ENCODE peak calls at places on chromosomes 11 and 22, in five cellular contexts. G is CD8-positive, alpha-beta T cell; U is brain microvascular endothelial cell; Z is tibial artery; M is ovary. H is an unnamed sample.
A peak's percentile ranks its signal among the peaks of the same experiment; 100 is the strongest.

GRCh38 chr22:31680764-31681624 is 19.0 kb upstream of the PISD start:
- DNase-seq in M (no peak), Z (no peak), U (peak; percentile 37), G (no peak), H (no peak)

GRCh38 chr11:37371346-37371970 is 773.4 kb upstream of the RAG2 start:
- DNase-seq in Z (no peak), U (no peak), M (no peak), G (no peak), H (no peak)

GRCh38 chr11:68889948-68890446 is 13.6 kb downstream of the MRPL21 start:
- DNase-seq in M (peak; percentile 62), G (no peak), Z (peak; percentile 43), U (peak; percentile 77), H (peak; percentile 73)

GRCh38 chr11:36091256-36091811 is 147.5 kb downstream of the LDLRAD3 start:
- DNase-seq in G (no peak), M (no peak), Z (no peak), U (peak; percentile 65), H (no peak)

GRCh38 chr11:15471028-15471708 is 356.4 kb downstream of the INSC start:
- DNase-seq in U (no peak), Z (no peak), M (no peak), G (no peak), H (no peak)

GRCh38 chr11:72225411-72225951 is 914 bp downstream of the INPPL1 start:
- DNase-seq in M (no peak), Z (no peak), G (no peak), U (no peak), H (no peak)

GRCh38 chr11:66417000-66417399 is 3.8 kb upstream of the NPAS4 start:
- DNase-seq in G (no peak), M (no peak), Z (no peak), U (no peak), H (no peak)

GRCh38 chr11:66262191-66262590 is 6.2 kb upstream of the RAB1B start:
- DNase-seq in Z (no peak), M (no peak), G (no peak), U (no peak), H (peak; percentile 40)

GRCh38 chr11:103281301-103281700 is 172.1 kb downstream of the DYNC2H1 start:
- DNase-seq in Z (no peak), G (no peak), M (no peak), U (no peak), H (no peak)

GRCh38 chr22:43275545-43275981 is 67.6 kb downstream of the SCUBE1 start:
- DNase-seq in G (no peak), U (peak; percentile 37), M (no peak), Z (no peak), H (no peak)

GRCh38 chr11:65853249-65853979 is 4.6 kb downstream of the CFL1 start:
- DNase-seq in G (no peak), U (no peak), Z (no peak), M (peak; percentile 27), H (no peak)

GRCh38 chr11:126430581-126431320 is 75.3 kb downstream of the ST3GAL4 start:
- DNase-seq in M (no peak), Z (no peak), U (no peak), G (no peak), H (no peak)

GRCh38 chr11:10540546-10540914 is 457 bp downstream of the RNF141 start:
- DNase-seq in G (no peak), M (no peak), Z (no peak), U (peak; percentile 13), H (no peak)

GRCh38 chr22:40635008-40635939 is 1.2 kb downstream of the MRTFA start:
- DNase-seq in G (no peak), M (peak; percentile 61), U (no peak), Z (peak; percentile 65), H (no peak)

GRCh38 chr11:33703234-33703633 is 2.6 kb upstream of the C11orf91 start:
- DNase-seq in M (no peak), U (no peak), G (no peak), Z (no peak), H (no peak)

GRCh38 chr11:77361184-77361583 is 59.7 kb upstream of the GDPD4 start:
- DNase-seq in U (peak; percentile 39), M (no peak), G (no peak), Z (no peak), H (no peak)

GRCh38 chr11:4161305-4161704 is 66.7 kb downstream of the RRM1 start:
- DNase-seq in U (no peak), M (no peak), Z (no peak), G (no peak), H (no peak)

GRCh38 chr11:46207270-46207669 is 70.2 kb upstream of the CREB3L1 start:
- DNase-seq in M (no peak), Z (no peak), G (no peak), U (no peak), H (no peak)

GRCh38 chr22:31346733-31347250 is 646 bp upstream of the PATZ1 start:
- DNase-seq in M (peak; percentile 83), G (no peak), Z (peak; percentile 37), U (no peak), H (peak; percentile 77)

GRCh38 chr11:42770444-42771065 is 541.2 kb upstream of the API5 start:
- DNase-seq in M (no peak), G (no peak), U (no peak), Z (no peak), H (no peak)

GRCh38 chr11:134252539-134253188 is 488 bp downstream of the THYN1 start:
- DNase-seq in M (peak; percentile 52), G (no peak), Z (peak; percentile 36), U (peak; percentile 44), H (no peak)

GRCh38 chr22:20550851-20551744 is 43.7 kb downstream of the MED15 start:
- DNase-seq in G (peak; percentile 41), U (peak; percentile 73), Z (peak; percentile 55), M (peak; percentile 72), H (no peak)

GRCh38 chr11:108895579-108896480 is 231.0 kb downstream of the DDX10 start:
- DNase-seq in G (no peak), U (no peak), Z (no peak), M (no peak), H (no peak)

GRCh38 chr11:86116996-86117705 is 48.3 kb upstream of the PICALM start:
- DNase-seq in G (no peak), M (no peak), U (peak; percentile 63), Z (no peak), H (no peak)

GRCh38 chr11:46309669-46310288 is 32.3 kb downstream of the CREB3L1 start:
- DNase-seq in G (no peak), M (no peak), Z (no peak), U (no peak), H (no peak)

GRCh38 chr11:7637447-7638157 is 35.7 kb downstream of the CYB5R2 start:
- DNase-seq in U (peak; percentile 56), G (no peak), M (no peak), Z (peak; percentile 74), H (no peak)

GRCh38 chr22:42642801-42643631 is 2.6 kb upstream of the ATP5MGL start:
- DNase-seq in Z (no peak), G (no peak), U (no peak), M (no peak), H (no peak)

GRCh38 chr11:3138178-3139085 is 26.7 kb downstream of the OSBPL5 start:
- DNase-seq in M (no peak), Z (no peak), G (no peak), U (no peak), H (peak; percentile 32)

GRCh38 chr11:5596611-5597201 is at the start of gene TRIM6:
- DNase-seq in G (no peak), Z (peak; percentile 46), M (peak; percentile 83), U (peak; percentile 22), H (peak; percentile 73)

GRCh38 chr11:116930177-116930576 is 92.8 kb upstream of the APOA1 start:
- DNase-seq in M (no peak), Z (no peak), G (no peak), U (peak; percentile 20), H (no peak)

GRCh38 chr11:113690619-113691569 is 15.2 kb downstream of the TMPRSS5 start:
- DNase-seq in U (peak; percentile 69), Z (no peak), G (no peak), M (no peak), H (peak; percentile 68)

GRCh38 chr11:61505640-61506155 is 2.9 kb upstream of the LRRC10B start:
- DNase-seq in Z (no peak), U (no peak), M (no peak), G (no peak), H (no peak)

GRCh38 chr11:69917529-69917928 is 98.3 kb upstream of the FGF3 start:
- DNase-seq in Z (no peak), M (no peak), U (no peak), G (no peak), H (no peak)
- H3K27ac ChIP-seq in Z (peak overlapping the region; percentile 91), M (no peak overlapping the region), U (no peak overlapping the region), G (no peak overlapping the region), H (no peak overlapping the region)

DNA sequence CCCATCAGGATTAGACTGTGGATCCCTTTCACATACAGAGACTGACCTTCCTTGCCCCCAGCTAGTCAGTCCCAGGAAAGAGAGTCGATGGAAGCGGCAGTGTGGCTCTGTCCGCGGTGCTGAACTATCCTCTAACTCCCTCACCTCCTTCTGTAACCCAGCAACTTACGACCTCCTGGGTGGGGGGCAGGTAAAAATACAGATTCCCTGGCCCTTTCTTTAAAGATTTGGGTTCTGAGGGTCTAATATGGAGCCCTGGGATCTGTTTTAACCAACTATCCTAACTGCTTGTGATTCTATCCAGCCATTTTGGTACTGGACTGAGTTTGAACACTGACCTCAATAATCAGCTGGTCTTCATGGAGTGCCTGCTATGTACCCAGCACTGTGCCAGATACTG is 23.2 kb downstream of the MFNG start:
- DNase-seq in Z (no peak), G (no peak), U (no peak), M (peak; percentile 51), H (no peak)
- H3K27me3 ChIP-seq in Z (peaks cover 68% of the 10 kb centered on the region), G (no peaks in the 10 kb centered on the region), U (peaks cover 10% of the 10 kb centered on the region), M (no peaks in the 10 kb centered on the region), H (no peaks in the 10 kb centered on the region)

DNA sequence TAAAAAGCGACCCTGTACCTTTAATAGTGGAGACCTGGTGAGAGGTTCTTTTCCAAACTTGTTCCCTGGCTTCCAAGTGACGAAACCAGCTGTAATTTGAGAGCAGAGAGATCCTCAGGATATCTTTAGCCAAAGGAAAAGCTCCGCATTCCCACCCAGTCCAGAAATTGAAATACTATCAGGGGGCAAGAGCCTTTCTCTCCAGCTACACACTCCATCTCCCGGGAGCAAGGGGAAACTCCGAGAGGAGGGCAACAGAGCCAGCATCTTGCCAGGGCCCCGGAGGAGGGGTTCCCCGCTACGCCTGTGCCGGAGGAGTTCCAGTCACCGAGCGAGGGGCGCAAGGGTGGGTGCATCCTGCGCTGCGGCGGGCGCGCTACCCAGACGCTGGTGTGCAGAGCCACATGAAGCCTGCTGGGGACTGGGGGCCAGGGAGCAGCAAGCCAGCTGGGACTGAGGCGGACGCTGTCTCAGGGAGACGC is at the start of gene FIBIN:
- DNase-seq in M (peak; percentile 62), U (peak; percentile 54), G (no peak), Z (peak; percentile 55), H (peak; percentile 68)
- H3K27ac ChIP-seq in M (peak within 1 kb of the TSS; percentile 46), U (peak within 1 kb of the TSS; percentile 40), G (no peak within 1 kb of the TSS), Z (peak within 1 kb of the TSS; percentile 88), H (peak within 1 kb of the TSS; percentile 50)

GRCh38 chr22:50048836-50049235 is 9.3 kb downstream of the TTLL8 start:
- DNase-seq in G (no peak), M (no peak), Z (no peak), U (no peak), H (no peak)

GRCh38 chr22:50046481-50047245 is 11.4 kb downstream of the TTLL8 start:
- DNase-seq in G (no peak), U (no peak), M (no peak), Z (no peak), H (no peak)

GRCh38 chr22:50047346-50047745 is 10.8 kb downstream of the TTLL8 start:
- DNase-seq in G (no peak), M (no peak), U (no peak), Z (no peak), H (no peak)

GRCh38 chr22:50049299-50050195 is 8.6 kb downstream of the TTLL8 start:
- DNase-seq in G (no peak), M (no peak), Z (no peak), U (no peak), H (no peak)

GRCh38 chr22:50048066-50048765 is 9.9 kb downstream of the TTLL8 start:
- DNase-seq in Z (no peak), U (no peak), G (no peak), M (no peak), H (no peak)
- H3K27me3 ChIP-seq in Z (peaks cover 35% of the 10 kb centered on the region), U (no peaks in the 10 kb centered on the region), G (no peaks in the 10 kb centered on the region), M (no peaks in the 10 kb centered on the region), H (no peaks in the 10 kb centered on the region)